ENCODE peak calls at places on chromosomes 11 and 22, in ten cellular contexts. N, X, C, K, H, V, U, Z, G and Q are unnamed samples. For H3K36me3, the result is how much of the 10 kb centered on the place peaks cover.

GRCh38 chr11:57049749-57050148 is 61.0 kb downstream of the OR5AK2 start:
- DNase-seq in V (no peak), U (no peak), Z (no peak), N (no peak), K (no peak), C (no peak), X (no peak), H (no peak), G (no peak), Q (no peak)

GRCh38 chr11:5608778-5609177 is 12.3 kb downstream of the TRIM6 start:
- DNase-seq in V (no peak), Z (no peak), U (no peak), N (no peak), H (no peak), C (no peak), G (no peak), K (no peak), X (no peak), Q (no peak)

GRCh38 chr11:72668645-72669347 is 5.4 kb downstream of the PDE2A start:
- DNase-seq in H (no peak), G (no peak), N (no peak), K (no peak), Z (no peak), V (no peak), C (no peak), X (no peak), U (no peak), Q (no peak)

GRCh38 chr22:20071524-20071972 is 8.5 kb upstream of the DGCR8 start:
- DNase-seq in U (no peak), C (no peak), X (no peak), G (no peak), K (no peak), Z (no peak), N (no peak), V (no peak), H (peak), Q (no peak)

GRCh38 chr11:1150095-1150494 is 7.7 kb upstream of the MUC5AC start:
- DNase-seq in C (no peak), H (peak), G (no peak), V (no peak), N (peak), X (no peak), U (no peak), K (no peak), Z (peak), Q (no peak)

GRCh38 chr11:43392713-43393112 is 34.0 kb downstream of the TTC17 start:
- DNase-seq in U (no peak), K (no peak), Z (no peak), G (no peak), V (no peak), X (no peak), N (no peak), H (no peak), C (no peak), Q (no peak)

GRCh38 chr11:122626266-122626665 is 29.3 kb upstream of the UBASH3B start:
- DNase-seq in N (no peak), C (no peak), Z (no peak), K (no peak), V (no peak), X (no peak), U (no peak), H (no peak), G (no peak), Q (no peak)

GRCh38 chr22:29225422-29226090 is 19.9 kb downstream of the EMID1 start:
- DNase-seq in Z (peak), N (peak), X (no peak), V (no peak), K (no peak), H (peak), U (peak), C (no peak), G (peak), Q (no peak)

GRCh38 chr11:45267660-45268340 is 18.3 kb downstream of the SYT13 start:
- DNase-seq in K (no peak), N (no peak), Z (no peak), G (no peak), C (peak), X (no peak), U (no peak), H (no peak), V (no peak), Q (no peak)

GRCh38 chr11:45273509-45273908 is 12.6 kb downstream of the SYT13 start:
- DNase-seq in X (no peak), Z (no peak), C (no peak), V (no peak), H (no peak), G (no peak), K (no peak), N (no peak), U (no peak), Q (no peak)

GRCh38 chr11:45269678-45270077 is 16.5 kb downstream of the SYT13 start:
- DNase-seq in K (no peak), C (no peak), N (no peak), G (no peak), U (no peak), H (no peak), Z (no peak), X (no peak), V (no peak), Q (no peak)

GRCh38 chr11:45272701-45273100 is 13.4 kb downstream of the SYT13 start:
- DNase-seq in X (no peak), Z (no peak), V (no peak), C (peak), G (no peak), K (no peak), U (peak), N (no peak), H (no peak), Q (no peak)

DNA sequence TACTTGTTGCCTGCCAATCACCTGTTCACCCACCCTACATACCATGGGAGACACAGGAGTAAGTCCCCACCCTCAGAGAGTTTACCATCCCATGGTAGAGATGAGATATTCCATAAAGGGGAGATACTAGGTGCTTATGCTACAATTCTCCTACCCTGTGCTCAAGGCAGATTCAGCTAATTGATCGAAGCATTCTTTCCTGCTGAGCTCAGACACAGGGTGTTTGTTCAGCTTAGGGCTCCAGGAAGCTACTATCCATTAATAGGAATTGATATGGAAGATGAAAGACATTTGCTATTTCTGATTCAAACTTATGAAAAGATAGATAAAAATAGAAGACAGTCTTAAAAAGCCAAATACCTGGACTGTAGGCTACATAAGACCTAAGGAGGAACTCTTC is 15.2 kb downstream of the SYT13 start:
- DNase-seq in N (no peak), X (no peak), U (no peak), V (no peak), H (no peak), C (no peak), Z (no peak), K (no peak), G (no peak), Q (no peak)
- H3K36me3 ChIP-seq in N (under half), X (under half), U (under half), V (under half), H (under half), C (under half), Z (under half), K (under half), G (under half), Q (under half)

DNA sequence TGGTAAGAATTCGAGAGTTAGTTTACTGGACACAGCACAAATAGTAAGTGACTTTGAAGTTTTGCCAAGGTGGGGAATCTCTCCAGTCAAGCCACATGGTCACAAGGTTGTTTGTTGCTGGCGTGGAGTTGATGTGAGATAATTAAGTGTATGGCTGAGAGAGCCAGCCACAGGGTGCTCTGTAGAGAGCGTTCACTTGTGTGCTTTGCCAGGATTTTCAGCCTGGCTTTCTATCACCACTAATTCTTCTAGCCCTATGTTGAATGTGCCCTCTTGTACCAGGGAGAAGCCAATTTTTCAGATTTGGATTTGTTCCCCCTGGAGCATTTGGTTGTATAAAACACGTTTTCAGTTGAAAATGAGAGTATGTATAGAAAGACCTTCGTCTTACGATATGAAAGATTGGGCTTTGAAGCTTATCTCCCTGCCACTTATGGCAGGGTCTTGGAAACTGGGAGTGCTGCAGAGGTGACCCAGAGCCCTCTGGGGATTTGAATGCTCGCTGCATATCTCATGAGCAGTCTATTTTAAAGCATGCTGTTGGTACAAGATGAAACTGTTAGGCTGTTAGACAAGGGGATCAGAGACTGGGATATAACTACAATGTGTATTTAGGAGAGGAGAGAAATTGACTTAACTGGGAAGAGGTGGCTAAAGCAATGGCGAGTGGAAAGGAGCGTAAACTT is 28.6 kb downstream of the CSRP3 start:
- DNase-seq in H (no peak), K (no peak), G (no peak), N (no peak), V (no peak), Z (no peak), C (no peak), X (no peak), U (no peak), Q (no peak)
- H3K36me3 ChIP-seq in H (under half), K (under half), G (under half), N (under half), V (under half), Z (under half), C (under half), X (under half), U (under half), Q (under half)

GRCh38 chr11:74932169-74932568 is 16.7 kb downstream of the XRRA1 start:
- DNase-seq in N (no peak), K (no peak), C (peak), G (no peak), Z (no peak), V (no peak), X (no peak), U (peak), H (no peak), Q (no peak)

GRCh38 chr11:74932797-74933196 is 16.1 kb downstream of the XRRA1 start:
- DNase-seq in X (no peak), V (no peak), U (peak), K (no peak), G (no peak), N (no peak), Z (no peak), C (peak), H (no peak), Q (no peak)

GRCh38 chr11:74935285-74935684 is 13.6 kb downstream of the XRRA1 start:
- DNase-seq in N (no peak), H (no peak), Z (no peak), X (no peak), C (no peak), G (no peak), K (no peak), U (no peak), V (no peak), Q (no peak)

GRCh38 chr11:74936087-74936486 is 12.8 kb downstream of the XRRA1 start:
- DNase-seq in C (no peak), G (no peak), U (no peak), V (no peak), N (no peak), K (no peak), X (no peak), Z (no peak), H (no peak), Q (no peak)

GRCh38 chr11:74933765-74934164 is 15.1 kb downstream of the XRRA1 start:
- DNase-seq in K (no peak), G (no peak), H (no peak), V (no peak), C (no peak), N (no peak), Z (no peak), X (no peak), U (no peak), Q (no peak)
- H3K36me3 ChIP-seq in K (under half), G (under half), H (under half), V (under half), C (under half), N (under half), Z (half or more), X (under half), U (under half), Q (half or more)

DNA sequence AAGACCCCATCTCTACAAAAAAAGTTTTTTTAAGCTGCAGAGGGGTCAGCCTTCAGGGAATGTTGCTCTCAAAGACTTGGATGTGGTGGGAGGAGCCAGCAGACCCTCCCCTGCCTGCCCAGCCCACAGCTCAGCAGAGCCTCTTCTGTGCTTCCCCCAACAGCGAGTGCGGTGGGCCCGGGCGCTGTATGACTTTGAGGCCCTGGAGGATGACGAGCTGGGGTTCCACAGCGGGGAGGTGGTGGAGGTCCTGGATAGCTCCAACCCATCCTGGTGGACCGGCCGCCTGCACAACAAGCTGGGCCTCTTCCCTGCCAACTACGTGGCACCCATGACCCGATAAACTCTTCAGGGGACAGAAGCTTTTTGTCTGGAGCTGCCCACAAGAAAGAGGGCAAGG is 10.5 kb downstream of the TMA7B start:
- DNase-seq in Z (no peak), N (no peak), K (no peak), V (no peak), C (no peak), H (no peak), G (no peak), U (no peak), X (no peak), Q (no peak)
- H3K36me3 ChIP-seq in Z (under half), N (under half), K (half or more), V (under half), C (under half), H (under half), G (under half), U (under half), X (half or more), Q (under half)

GRCh38 chr22:36371920-36372319 is 15.8 kb downstream of the MYH9 start:
- DNase-seq in Z (no peak), H (no peak), N (peak), V (no peak), C (no peak), G (no peak), X (no peak), K (no peak), U (peak), Q (no peak)
- H3K36me3 ChIP-seq in Z (under half), H (under half), N (under half), V (under half), C (under half), G (half or more), X (under half), K (under half), U (under half), Q (under half)